ENCODE peak calls at places on chromosomes 13 and 19, in four cellular contexts. E is brain microvascular endothelial cell, J is choroid plexus epithelial cell, A is mucosa of descending colon. M is an unnamed sample.

GRCh38 chr13:59771272-59771671 is 392.5 kb downstream of the DIAPH3 start:
- DNase-seq in E (peak), J (peak), A (no peak), M (no peak)

GRCh38 chr19:12733369-12733896 is 1.1 kb downstream of the TRIR start:
- DNase-seq in E (no peak), J (peak), A (no peak), M (no peak)

GRCh38 chr19:17347877-17348276 is 10.5 kb downstream of the GTPBP3 start:
- DNase-seq in E (no peak), J (no peak), A (no peak), M (no peak)

GRCh38 chr19:16117594-16118033 is 5.9 kb downstream of the RAB8A start:
- DNase-seq in E (no peak), J (no peak), A (peak), M (no peak)

GRCh38 chr19:56538761-56539263 is at the start of gene ZFP28:
- DNase-seq in E (no peak), J (no peak), A (peak), M (peak)

GRCh38 chr19:3725640-3726310 is 17.6 kb downstream of the TJP3 start:
- DNase-seq in E (no peak), J (peak), A (peak), M (no peak)

GRCh38 chr13:97445504-97446187 is 11.7 kb downstream of the RAP2A start:
- DNase-seq in E (no peak), J (no peak), A (no peak), M (no peak)

GRCh38 chr13:26029581-26030136 is 22.2 kb downstream of the SHISA2 start:
- DNase-seq in E (no peak), J (no peak), A (no peak), M (no peak)

GRCh38 chr19:21922276-21922675 is 86.3 kb upstream of the ZNF43 start:
- DNase-seq in E (no peak), J (no peak), A (no peak), M (no peak)

GRCh38 chr19:3057275-3057714 is 5.0 kb downstream of the TLE5 start:
- DNase-seq in E (no peak), J (peak), A (peak), M (no peak)

GRCh38 chr19:30852168-30852567 is 480.0 kb downstream of the ZNF536 start:
- DNase-seq in E (no peak), J (no peak), A (no peak), M (no peak)

GRCh38 chr19:24003537-24003936 is 83.5 kb upstream of the ZNF254 start:
- DNase-seq in E (no peak), J (no peak), A (no peak), M (no peak)

GRCh38 chr13:72221276-72221962 is 354.4 kb upstream of the DACH1 start:
- DNase-seq in E (no peak), J (peak), A (peak), M (no peak)

GRCh38 chr13:46631184-46631542 is 78.2 kb downstream of the LRCH1 start:
- DNase-seq in E (no peak), J (no peak), A (no peak), M (no peak)

GRCh38 chr19:33302175-33302973 is at the start of gene CEBPA:
- DNase-seq in E (peak), J (peak), A (peak), M (peak)

GRCh38 chr13:26861951-26862350 is 101.4 kb upstream of the GPR12 start:
- DNase-seq in E (no peak), J (no peak), A (no peak), M (no peak)

GRCh38 chr19:18815673-18816072 is 16.1 kb upstream of the UPF1 start:
- DNase-seq in E (peak), J (no peak), A (no peak), M (no peak)

GRCh38 chr13:106143930-106144709 is 391.3 kb downstream of the EFNB2 start:
- DNase-seq in E (no peak), J (peak), A (no peak), M (no peak)

GRCh38 chr13:45527699-45528462 is 63.1 kb downstream of the COG3 start:
- DNase-seq in E (no peak), J (peak), A (no peak), M (no peak)

GRCh38 chr13:23963947-23964346 is 66.6 kb upstream of the C1QTNF9B start:
- DNase-seq in E (no peak), J (peak), A (no peak), M (no peak)

GRCh38 chr13:28843594-28843993 is 23.5 kb downstream of the MTUS2 start:
- DNase-seq in E (no peak), J (no peak), A (no peak), M (no peak)

GRCh38 chr19:43880483-43880882 is 53.4 kb downstream of the ZNF283 start:
- DNase-seq in E (no peak), J (no peak), A (no peak), M (no peak)

GRCh38 chr13:59531571-59532091 is 632.1 kb downstream of the DIAPH3 start:
- DNase-seq in E (peak), J (peak), A (no peak), M (no peak)

GRCh38 chr13:114212096-114212495 is 22.6 kb upstream of the CDC16 start:
- DNase-seq in E (peak), J (peak), A (no peak), M (no peak)

GRCh38 chr13:32203736-32204135 is 111.4 kb downstream of the ZAR1L start:
- DNase-seq in E (no peak), J (no peak), A (no peak), M (no peak)

GRCh38 chr19:18768997-18769891 is 21.9 kb downstream of the COMP start:
- DNase-seq in E (no peak), J (no peak), A (no peak), M (no peak)

GRCh38 chr19:49677232-49677881 is at the start of gene PRMT1:
- DNase-seq in E (no peak), J (peak), A (no peak), M (peak)

GRCh38 chr19:18942692-18943091 is 1.7 kb upstream of the HOMER3 start:
- DNase-seq in E (no peak), J (no peak), A (no peak), M (no peak)

GRCh38 chr13:21116141-21116540 is 54.8 kb upstream of the LATS2 start:
- DNase-seq in E (no peak), J (no peak), A (no peak), M (no peak)

GRCh38 chr19:20102097-20102496 is 24.3 kb downstream of the ZNF90 start:
- DNase-seq in E (no peak), J (no peak), A (no peak), M (no peak)

GRCh38 chr13:114131581-114132418 is 623 bp downstream of the RASA3 start:
- DNase-seq in E (no peak), J (peak), A (peak), M (no peak)

GRCh38 chr19:19185853-19186728 is 5.9 kb downstream of the BORCS8 start:
- DNase-seq in E (no peak), J (peak), A (no peak), M (no peak)

GRCh38 chr13:51246411-51247298 is 24.5 kb downstream of the FAM124A start:
- DNase-seq in E (no peak), J (no peak), A (no peak), M (no peak)

GRCh38 chr19:29942404-29943261 is 594 bp downstream of the URI1 start:
- DNase-seq in E (peak), J (no peak), A (peak), M (peak)

GRCh38 chr13:36131215-36131930 is at the start of gene DCLK1:
- DNase-seq in E (peak), J (peak), A (peak), M (peak)

GRCh38 chr19:8481191-8481590 is 21.2 kb downstream of the PRAM1 start:
- DNase-seq in E (no peak), J (no peak), A (no peak), M (no peak)

DNA sequence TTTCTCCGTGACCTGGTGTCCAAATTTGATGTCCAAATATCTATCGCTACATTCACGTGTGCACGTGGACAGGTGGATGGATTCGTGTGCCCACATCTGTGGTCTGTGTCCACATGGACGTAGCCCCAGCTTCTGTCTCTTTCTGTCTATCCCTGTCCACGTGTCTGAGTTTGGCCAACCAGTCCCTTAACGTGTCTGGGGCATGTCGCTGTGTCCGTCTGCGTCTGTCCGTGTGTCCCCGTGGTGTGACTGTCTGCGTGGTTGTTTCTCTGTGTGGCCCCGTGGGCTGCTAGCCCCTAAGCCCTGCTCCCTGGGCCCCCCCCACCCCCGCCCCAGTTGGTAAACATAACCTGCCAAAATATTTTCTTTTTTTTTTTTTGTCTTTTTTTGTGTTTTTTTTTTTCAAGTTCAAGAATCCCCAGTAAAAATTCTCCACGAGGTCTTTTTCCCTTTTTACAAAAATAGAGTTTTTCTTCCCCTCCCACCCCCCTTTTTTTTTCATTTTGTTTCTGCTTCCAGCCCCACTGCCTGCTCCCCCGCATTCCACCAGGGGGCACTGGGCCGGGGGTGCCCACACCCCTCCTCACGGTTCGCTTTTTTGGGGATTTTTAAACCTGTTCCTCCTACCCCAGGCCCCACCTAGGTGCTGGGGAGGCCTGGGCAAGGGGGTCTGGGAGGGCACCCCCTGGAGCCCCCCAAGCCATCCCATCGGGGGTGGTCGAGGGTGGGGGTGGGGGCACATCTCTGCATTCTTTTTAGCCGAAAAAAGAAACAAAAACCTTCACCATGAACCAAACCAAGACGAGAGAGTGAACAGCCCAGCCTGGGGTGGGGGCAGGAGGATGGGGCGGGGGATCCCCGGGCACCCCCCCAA is 18.3 kb downstream of the PRKCSH start:
- DNase-seq in E (no peak), J (no peak), A (no peak), M (no peak)
- TF ChIP-seq CTCF in E (peak), J (peak), A (no peak), M (peak)

DNA sequence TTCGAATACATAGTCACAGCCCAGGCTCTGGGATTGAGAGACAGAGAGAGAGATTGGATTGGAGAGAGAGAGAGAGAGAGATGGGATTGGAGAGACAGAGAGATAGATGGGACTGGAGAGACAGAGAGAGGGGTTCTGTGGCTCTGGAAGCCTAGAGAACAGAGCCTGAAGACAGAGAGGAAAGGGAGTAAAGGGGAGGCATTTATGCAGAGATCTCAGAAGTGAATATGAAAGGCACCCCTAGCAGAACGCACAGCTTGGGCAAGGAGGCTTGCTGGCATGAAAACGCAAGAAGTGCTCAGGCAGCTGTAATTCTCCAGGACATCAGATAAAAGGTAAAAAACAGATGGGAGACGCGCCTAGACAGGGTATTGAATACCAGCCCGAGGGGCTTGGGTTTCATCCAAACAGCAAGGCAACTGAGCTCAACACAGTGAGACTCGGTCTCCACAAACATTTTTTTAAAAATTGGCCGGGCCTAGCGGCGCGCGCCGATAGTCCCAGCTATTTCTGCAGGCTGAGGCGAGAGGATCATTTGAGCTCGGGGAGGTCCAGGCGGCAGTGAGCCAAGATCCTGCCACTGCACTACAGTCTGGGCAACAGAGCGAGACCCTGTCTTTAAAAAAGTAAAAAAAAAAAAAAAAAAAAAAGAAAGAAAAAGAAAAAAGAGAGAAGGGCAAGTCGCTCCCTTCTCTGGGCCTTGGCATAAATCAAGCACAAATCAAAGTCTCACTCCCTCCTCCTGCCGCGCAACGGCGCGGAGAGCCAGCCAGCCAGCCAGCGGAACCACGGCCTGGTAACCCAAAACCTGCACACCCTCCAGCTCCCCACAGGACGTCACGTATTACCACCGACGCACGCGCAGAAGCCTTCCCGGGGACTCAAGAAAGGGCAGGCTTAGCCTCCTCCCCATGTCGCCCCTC is 769 bp upstream of the PPP2R1A start:
- DNase-seq in E (peak), J (no peak), A (peak), M (peak)
- TF ChIP-seq CTCF in E (no peak), J (peak), A (no peak), M (peak)

GRCh38 chr19:34345934-34346333 is 19.1 kb upstream of the GPI start:
- DNase-seq in E (peak), J (peak), A (no peak), M (no peak)
- TF ChIP-seq CTCF in E (peak), J (peak), A (peak), M (peak)

DNA sequence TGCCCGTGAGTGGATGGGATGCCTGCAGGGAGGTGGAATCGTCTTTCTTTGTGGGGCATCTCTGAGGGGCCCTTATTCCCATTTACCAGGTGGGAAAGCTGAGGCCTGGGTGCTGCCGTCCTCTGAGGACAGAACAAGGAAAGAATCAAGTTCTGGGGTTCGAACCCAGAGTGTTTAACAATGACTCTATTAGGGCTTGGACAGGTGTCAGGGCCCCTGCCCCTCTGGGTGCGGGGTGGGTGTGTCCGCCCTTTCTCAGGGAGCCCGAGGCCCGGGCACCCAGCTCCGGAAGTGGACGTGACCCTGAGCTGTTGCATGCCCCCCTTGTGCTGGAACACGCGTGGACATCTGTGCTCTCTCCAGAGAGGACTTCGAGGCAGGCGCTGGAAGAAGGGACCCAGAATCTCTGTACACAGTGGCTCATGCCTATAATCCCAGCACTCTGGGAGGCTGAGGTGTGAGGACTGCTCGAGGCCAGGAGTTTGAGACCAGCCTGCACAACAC is 10.8 kb downstream of the NDUFA11 start:
- DNase-seq in E (no peak), J (no peak), A (no peak), M (no peak)
- TF ChIP-seq CTCF in E (no peak), J (no peak), A (no peak), M (peak)

DNA sequence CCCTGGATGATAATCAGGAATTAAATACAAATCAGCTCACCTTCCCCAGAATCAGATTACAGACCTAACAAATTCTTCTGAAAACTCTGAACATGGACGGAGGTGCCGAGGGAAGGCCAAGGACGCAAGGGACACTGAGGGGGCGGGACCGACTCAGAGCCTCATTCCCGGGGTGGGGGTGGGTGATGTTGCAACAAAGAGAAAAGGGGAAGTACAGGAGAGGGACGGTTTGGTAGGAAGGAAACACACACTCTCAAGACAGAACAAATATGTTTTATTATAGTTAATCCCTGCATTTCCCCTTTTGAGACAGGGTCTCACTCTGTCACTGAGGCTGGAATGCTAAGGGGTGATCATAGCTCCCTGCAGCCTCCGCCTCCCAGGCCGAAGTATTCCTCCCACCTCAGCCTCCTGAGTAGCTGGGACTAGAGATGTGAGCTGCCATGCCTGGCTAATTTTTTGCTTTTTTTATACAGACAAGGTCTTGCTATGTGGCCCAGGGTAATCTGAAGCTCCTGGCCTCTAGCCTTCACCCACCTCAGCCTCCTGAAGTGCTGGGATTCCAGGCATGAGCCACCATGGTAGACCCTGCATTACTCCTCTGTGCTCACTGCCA is 786 bp upstream of the LILRA2 start:
- DNase-seq in E (no peak), J (no peak), A (no peak), M (no peak)
- TF ChIP-seq CTCF in E (no peak), J (no peak), A (no peak), M (no peak)

GRCh38 chr13:94280845-94281244 is 198.6 kb downstream of the DCT start:
- DNase-seq in E (no peak), J (no peak), A (no peak), M (no peak)

GRCh38 chr13:94280357-94280756 is 199.1 kb downstream of the DCT start:
- DNase-seq in E (peak), J (peak), A (no peak), M (no peak)
- TF ChIP-seq CTCF in E (peak), J (no peak), A (no peak), M (no peak)

DNA sequence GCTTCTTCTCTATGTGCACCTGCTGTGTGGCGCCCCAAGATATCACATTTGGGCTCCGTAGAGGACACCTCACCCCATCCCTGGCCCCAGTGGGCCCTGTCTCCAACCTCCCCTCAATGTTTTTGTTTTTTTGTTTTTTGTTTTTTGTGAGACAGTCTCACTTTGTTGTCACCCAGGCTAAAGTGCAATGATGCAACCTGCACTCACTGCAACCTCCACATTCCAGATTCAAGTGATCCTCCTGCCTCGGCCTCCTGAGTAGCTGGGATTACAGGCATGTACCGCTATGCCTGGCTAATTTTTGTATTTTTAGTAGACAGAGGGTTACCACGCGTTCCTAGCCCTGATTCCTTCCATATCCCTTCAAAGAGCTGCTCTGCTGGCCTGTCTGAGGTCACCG is 26.9 kb upstream of the TUBGCP3 start:
- DNase-seq in E (no peak), J (no peak), A (no peak), M (no peak)
- TF ChIP-seq CTCF in E (no peak), J (no peak), A (no peak), M (no peak)